ENCODE peak calls at places on chromosomes 1 and 21, in ten cellular contexts. L, D, M, V, H, S, N, B, W and R are unnamed samples. For H3K4me1, the result is how much of the 10 kb centered on the place peaks cover.

GRCh38 chr1:159957824-159958268 is 3.8 kb upstream of the SLAMF9 start:
- DNase-seq in S (no peak), B (no peak), D (no peak), V (no peak), L (peak), H (no peak), N (no peak), M (no peak), W (no peak), R (no peak)

GRCh38 chr1:15410223-15410883 is 665 bp downstream of the EFHD2 start:
- DNase-seq in B (no peak), D (peak), L (peak), M (no peak), W (no peak), V (no peak), N (peak), H (no peak), S (no peak), R (no peak)

GRCh38 chr1:65264197-65264929 is 45.0 kb upstream of the DNAJC6 start:
- DNase-seq in M (no peak), L (no peak), N (no peak), B (peak), W (no peak), H (no peak), D (peak), S (no peak), V (no peak), R (no peak)

GRCh38 chr1:58702766-58703165 is 2.9 kb upstream of the MYSM1 start:
- DNase-seq in W (no peak), L (no peak), M (no peak), V (no peak), S (no peak), B (no peak), H (no peak), N (no peak), D (no peak), R (no peak)

GRCh38 chr21:35059742-35060141 is 10.6 kb upstream of the RUNX1 start:
- DNase-seq in V (no peak), B (no peak), N (no peak), L (no peak), S (no peak), W (no peak), D (peak), M (no peak), H (no peak), R (no peak)

GRCh38 chr1:154220970-154221814 is 437 bp downstream of the UBAP2L start:
- DNase-seq in L (peak), B (peak), D (peak), M (peak), W (peak), H (peak), N (peak), S (peak), V (peak), R (no peak)

GRCh38 chr1:47871799-47872353 is 125.3 kb downstream of the TRABD2B start:
- DNase-seq in B (no peak), H (no peak), V (no peak), D (no peak), W (no peak), L (peak), N (peak), M (no peak), S (no peak), R (no peak)

GRCh38 chr1:37807220-37807554 is 403 bp upstream of the C1orf122 start:
- DNase-seq in H (no peak), S (no peak), N (no peak), L (peak), W (no peak), D (peak), B (no peak), M (no peak), V (no peak), R (no peak)

GRCh38 chr1:31985430-31985829 is 28.2 kb upstream of the KHDRBS1 start:
- DNase-seq in H (no peak), M (no peak), S (no peak), V (no peak), W (no peak), D (peak), N (no peak), L (no peak), B (no peak), R (no peak)

GRCh38 chr1:115400891-115401290 is 62.8 kb upstream of the NGF start:
- DNase-seq in D (no peak), L (no peak), V (no peak), H (no peak), W (no peak), M (no peak), S (no peak), N (no peak), B (no peak), R (no peak)

GRCh38 chr1:212629450-212630158 is 21.0 kb downstream of the ATF3 start:
- DNase-seq in V (no peak), W (no peak), B (no peak), L (no peak), M (no peak), H (no peak), S (no peak), N (no peak), D (no peak), R (no peak)

GRCh38 chr1:199742547-199742946 is 285.0 kb upstream of the NR5A2 start:
- DNase-seq in L (no peak), H (peak), D (peak), M (no peak), S (no peak), V (no peak), N (no peak), W (no peak), B (no peak), R (no peak)

GRCh38 chr1:246153796-246154212 is 353.3 kb downstream of the SMYD3 start:
- DNase-seq in S (no peak), W (no peak), D (no peak), V (no peak), N (no peak), B (no peak), L (no peak), H (no peak), M (no peak), R (no peak)

GRCh38 chr1:161069731-161070270 is at the start of gene ARHGAP30:
- DNase-seq in M (no peak), W (peak), L (no peak), V (peak), H (no peak), D (no peak), B (peak), S (no peak), N (no peak), R (no peak)

GRCh38 chr1:12528021-12528852 is 89.8 kb downstream of the DHRS3 start:
- DNase-seq in D (peak), W (no peak), H (peak), N (peak), B (peak), M (no peak), V (peak), L (peak), S (peak), R (no peak)

GRCh38 chr21:33932731-33933130 is 17.1 kb upstream of the ATP5PO start:
- DNase-seq in W (no peak), S (no peak), V (no peak), D (no peak), H (no peak), M (no peak), B (no peak), L (no peak), N (no peak), R (no peak)

GRCh38 chr1:206797534-206798383 is 25.5 kb upstream of the IL10 start:
- DNase-seq in V (no peak), H (peak), S (no peak), M (peak), B (no peak), W (no peak), D (peak), L (peak), N (no peak), R (peak)

GRCh38 chr1:99996951-99997350 is 27.2 kb downstream of the SLC35A3 start:
- DNase-seq in W (no peak), V (no peak), S (no peak), M (no peak), D (no peak), L (no peak), N (no peak), H (no peak), B (no peak), R (no peak)

GRCh38 chr1:61076728-61077675 is 5.4 kb upstream of the NFIA start:
- DNase-seq in M (peak), H (peak), B (peak), L (peak), D (peak), V (peak), W (peak), N (peak), S (peak), R (no peak)

GRCh38 chr1:1318131-1318652 is 6.3 kb downstream of the INTS11 start:
- DNase-seq in V (peak), L (peak), H (no peak), N (peak), M (no peak), B (peak), D (peak), W (no peak), S (peak), R (no peak)

GRCh38 chr1:36177589-36178463 is 21.9 kb downstream of the MAP7D1 start:
- DNase-seq in B (no peak), L (no peak), H (no peak), S (no peak), N (no peak), V (no peak), D (no peak), M (no peak), W (no peak), R (no peak)

GRCh38 chr1:92380867-92381266 is 82.0 kb downstream of the RPAP2 start:
- DNase-seq in M (no peak), S (no peak), W (no peak), D (no peak), B (no peak), H (no peak), V (no peak), L (no peak), N (no peak), R (no peak)

GRCh38 chr1:22285545-22286396 is 142.9 kb upstream of the WNT4 start:
- DNase-seq in B (no peak), M (no peak), V (no peak), W (no peak), H (no peak), N (no peak), S (peak), L (no peak), D (no peak), R (no peak)

GRCh38 chr21:41876396-41876795 is 2.7 kb downstream of the PRDM15 start:
- DNase-seq in V (no peak), M (no peak), L (no peak), H (no peak), N (no peak), S (no peak), D (no peak), B (no peak), W (no peak), R (no peak)
- H3K4me3 ChIP-seq in V (no peak), M (no peak), L (no peak), H (no peak), N (no peak), S (no peak), D (no peak), B (no peak), W (no peak), R (no peak)

GRCh38 chr1:182087304-182087703 is 25.8 kb upstream of the ZNF648 start:
- DNase-seq in S (no peak), H (no peak), N (no peak), L (no peak), W (no peak), M (no peak), B (no peak), V (no peak), D (no peak), R (no peak)

GRCh38 chr1:182086620-182087019 is 25.1 kb upstream of the ZNF648 start:
- DNase-seq in N (no peak), B (no peak), M (no peak), H (no peak), V (no peak), W (no peak), D (no peak), L (no peak), S (no peak), R (no peak)

GRCh38 chr1:182084487-182085316 is 23.2 kb upstream of the ZNF648 start:
- DNase-seq in H (peak), W (peak), B (peak), V (peak), D (peak), M (peak), L (peak), N (peak), S (peak), R (peak)

GRCh38 chr1:182086136-182086535 is 24.6 kb upstream of the ZNF648 start:
- DNase-seq in N (no peak), W (no peak), B (no peak), L (no peak), M (no peak), V (no peak), H (no peak), D (no peak), S (no peak), R (no peak)

DNA sequence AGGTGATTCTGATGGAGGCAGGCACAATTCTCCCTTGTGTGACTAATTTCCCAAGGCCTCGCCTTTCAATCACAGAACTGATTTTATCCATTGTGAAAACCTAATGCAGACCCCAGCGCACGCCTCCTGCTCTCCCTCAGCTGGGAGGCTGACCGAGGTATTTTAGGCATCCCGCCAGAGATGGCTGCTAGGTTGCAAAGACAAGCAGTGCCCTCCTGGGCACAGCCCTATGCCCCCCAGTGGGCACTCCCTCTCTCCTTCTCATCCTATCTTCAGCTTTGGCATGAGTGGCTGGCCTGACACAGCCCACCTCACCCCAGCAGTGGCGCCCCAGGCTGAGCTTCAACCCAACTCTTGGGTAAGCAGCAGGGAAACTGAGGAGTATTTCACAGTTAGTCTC is 24.2 kb upstream of the ZNF648 start:
- DNase-seq in N (no peak), M (no peak), V (no peak), D (no peak), B (no peak), L (no peak), W (no peak), H (no peak), S (no peak), R (no peak)
- H3K27ac ChIP-seq in N (no peak), M (no peak), V (no peak), D (no peak), B (no peak), L (no peak), W (no peak), H (no peak), S (no peak), R (no peak)

GRCh38 chr1:67719329-67720196 is 34.6 kb downstream of the GADD45A start:
- DNase-seq in L (no peak), V (no peak), M (no peak), H (no peak), D (no peak), W (no peak), N (no peak), B (no peak), S (no peak), R (no peak)

GRCh38 chr1:67723126-67723525 is 38.1 kb downstream of the GADD45A start:
- DNase-seq in S (no peak), B (no peak), W (no peak), H (no peak), L (no peak), N (no peak), D (no peak), V (no peak), M (no peak), R (no peak)

GRCh38 chr1:67722292-67722944 is 37.4 kb downstream of the GADD45A start:
- DNase-seq in S (no peak), L (no peak), B (no peak), W (no peak), M (no peak), V (no peak), D (peak), N (no peak), H (no peak), R (no peak)

GRCh38 chr1:67721650-67722291 is 36.8 kb downstream of the GADD45A start:
- DNase-seq in S (no peak), H (no peak), B (no peak), V (no peak), M (no peak), N (no peak), L (no peak), W (no peak), D (no peak), R (no peak)

DNA sequence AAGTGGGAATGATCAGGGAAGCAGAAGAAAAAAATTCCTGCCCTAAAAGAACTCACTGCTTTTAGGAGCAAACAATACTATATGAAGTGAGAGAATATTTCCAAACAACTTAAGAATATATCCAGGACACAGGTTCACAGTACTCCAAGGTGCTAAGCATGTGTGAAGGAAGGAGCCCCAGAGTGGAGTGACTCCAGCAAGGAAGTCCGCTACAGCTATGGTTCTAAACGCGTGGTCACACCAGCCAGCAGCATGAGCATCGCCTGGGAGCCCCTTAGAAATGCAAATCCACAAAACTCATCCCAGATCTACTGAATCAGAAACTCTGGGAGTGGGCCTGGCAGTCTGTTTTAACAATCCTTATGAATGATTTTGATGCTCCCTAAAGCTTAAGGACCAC is 36.1 kb downstream of the GADD45A start:
- DNase-seq in V (no peak), W (no peak), L (no peak), B (no peak), M (no peak), D (no peak), H (no peak), N (no peak), S (no peak), R (no peak)
- H3K4me1 ChIP-seq in V (under half), W (under half), L (under half), B (half or more), M (under half), D (half or more), H (half or more), N (under half), S (under half), R (under half)

DNA sequence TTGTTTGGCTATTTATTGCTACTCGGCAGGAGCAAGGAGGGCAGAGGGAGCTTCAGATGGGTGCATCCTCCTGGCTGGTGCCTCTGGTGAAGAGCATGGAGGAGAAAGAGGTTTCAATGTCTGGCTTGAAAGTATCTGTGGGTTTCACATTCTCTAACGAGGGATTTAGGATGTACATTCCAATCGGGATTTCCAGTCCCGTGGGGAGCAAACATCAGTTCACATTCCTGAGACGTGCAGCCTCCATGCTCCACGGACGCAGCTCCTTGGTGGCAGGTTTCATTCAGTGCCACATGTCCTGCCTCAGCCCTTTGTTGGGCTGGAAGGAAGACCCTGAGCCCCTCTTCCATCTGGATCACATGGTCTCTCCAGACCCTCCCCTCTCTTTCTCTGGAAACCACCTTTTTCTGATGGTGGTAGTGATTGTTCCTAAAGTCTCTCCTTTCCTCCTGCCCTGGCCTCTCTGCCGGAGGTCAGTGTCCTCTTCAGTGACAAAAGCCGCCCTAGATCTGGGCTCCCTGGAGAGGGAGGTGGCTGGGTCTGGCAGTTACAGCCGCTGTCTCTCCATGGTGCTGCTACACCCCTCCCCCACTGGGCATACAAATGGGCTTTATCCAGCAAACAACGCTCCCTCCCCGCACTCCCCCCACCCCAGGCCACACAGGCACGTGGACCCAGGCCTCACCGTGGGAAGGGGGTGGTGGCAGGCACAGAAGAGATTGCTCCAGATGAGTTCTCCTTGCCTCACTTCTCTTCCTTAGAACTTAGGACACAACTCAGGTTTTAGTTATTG is 829 bp upstream of the CA14 start:
- DNase-seq in B (no peak), H (no peak), D (peak), M (peak), W (no peak), L (no peak), N (no peak), V (no peak), S (peak), R (no peak)
- H3K4me3 ChIP-seq in B (peak), H (no peak), D (peak), M (peak), W (no peak), L (no peak), N (no peak), V (no peak), S (no peak), R (peak)

GRCh38 chr1:21174230-21174629 is 2.5 kb downstream of the EIF4G3 start:
- DNase-seq in B (no peak), N (no peak), D (peak), H (no peak), W (no peak), V (no peak), S (no peak), L (no peak), M (no peak), R (no peak)
- H3K27ac ChIP-seq in B (peak), N (peak), D (peak), H (peak), W (peak), V (peak), S (no peak), L (no peak), M (no peak), R (no peak)

DNA sequence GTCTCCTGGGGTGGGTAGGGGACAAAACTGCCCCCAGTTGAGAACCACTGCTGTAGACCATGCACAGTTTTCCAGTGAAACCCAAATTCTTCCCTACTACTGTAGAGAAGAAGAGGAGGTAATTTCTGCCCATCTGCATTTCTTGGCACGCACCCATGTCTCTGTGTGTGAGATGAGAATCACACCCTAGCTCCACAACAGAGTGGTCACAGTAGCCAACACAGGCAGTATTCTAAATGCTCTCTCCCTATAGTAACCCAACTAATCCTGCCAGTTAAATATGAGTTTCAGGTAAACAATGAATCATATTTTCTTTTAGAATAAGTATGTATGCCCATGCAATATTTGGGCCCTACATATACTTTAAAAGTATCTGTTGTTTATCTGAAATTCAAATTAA is 1.2 kb upstream of the CAPN2 start:
- DNase-seq in M (no peak), H (no peak), W (no peak), B (no peak), S (no peak), D (peak), V (no peak), N (no peak), L (no peak), R (no peak)
- H3K4me1 ChIP-seq in M (under half), H (half or more), W (under half), B (half or more), S (under half), D (under half), V (under half), N (under half), L (under half), R (under half)

GRCh38 chr1:158952416-158952815 is 21.1 kb downstream of the PYHIN1 start:
- DNase-seq in N (no peak), S (no peak), D (no peak), V (no peak), L (no peak), M (no peak), H (no peak), W (no peak), B (no peak), R (no peak)
- H3K4me3 ChIP-seq in N (no peak), S (no peak), D (no peak), V (no peak), L (no peak), M (no peak), H (no peak), W (no peak), B (no peak), R (no peak)